ENCODE peak calls at places on chromosomes 2 and 18, in five cellular contexts. N is AG04450, Z is upper lobe of right lung, A is neural progenitor cell, Q is right atrium auricular region. V is an unnamed sample.

GRCh38 chr2:64217198-64217869 is 73.1 kb upstream of the PELI1 start:
- DNase-seq in Q (no peak), Z (no peak), N (no peak), A (no peak), V (no peak)

GRCh38 chr2:113229795-113230194 is 48.9 kb downstream of the PAX8 start:
- DNase-seq in Q (no peak), N (no peak), Z (no peak), A (no peak), V (no peak)

GRCh38 chr2:111662771-111663470 is 221.1 kb downstream of the ANAPC1 start:
- DNase-seq in Z (no peak), A (no peak), N (no peak), Q (no peak), V (peak)

GRCh38 chr2:53519925-53520629 is 247.5 kb upstream of the CHAC2 start:
- DNase-seq in Z (no peak), Q (no peak), A (no peak), N (no peak), V (no peak)

GRCh38 chr18:43113220-43113895 is 2.1 kb downstream of the RIT2 start:
- DNase-seq in A (no peak), N (no peak), Q (no peak), Z (no peak), V (no peak)

GRCh38 chr18:22681912-22682311 is 251.2 kb upstream of the RBBP8 start:
- DNase-seq in Z (no peak), A (no peak), Q (no peak), N (no peak), V (no peak)

GRCh38 chr2:224098473-224098872 is 59.4 kb upstream of the SERPINE2 start:
- DNase-seq in N (no peak), Z (no peak), A (no peak), Q (no peak), V (no peak)

GRCh38 chr2:22821458-22821857 is 563.5 kb upstream of the KLHL29 start:
- DNase-seq in A (no peak), Z (no peak), Q (no peak), N (no peak), V (no peak)

GRCh38 chr2:224260605-224261004 is 141.3 kb downstream of the FAM124B start:
- DNase-seq in Q (no peak), A (peak), N (no peak), Z (no peak), V (no peak)

GRCh38 chr2:240448387-240449274 is 13.2 kb downstream of the GPC1 start:
- DNase-seq in Z (no peak), A (no peak), N (no peak), Q (no peak), V (no peak)

GRCh38 chr2:189234991-189235390 is 55.4 kb upstream of the COL5A2 start:
- DNase-seq in N (no peak), Q (no peak), Z (no peak), A (no peak), V (no peak)

GRCh38 chr2:240166761-240167587 is 26.5 kb upstream of the OTOS start:
- DNase-seq in Q (no peak), Z (peak), A (no peak), N (no peak), V (no peak)

GRCh38 chr2:174014021-174014698 is 49.0 kb upstream of the SP3 start:
- DNase-seq in Q (no peak), N (no peak), A (no peak), Z (no peak), V (no peak)

GRCh38 chr2:239360008-239360407 is 40.8 kb downstream of the HDAC4 start:
- DNase-seq in Z (no peak), A (no peak), N (no peak), Q (peak), V (no peak)

GRCh38 chr18:57052173-57052572 is 94.7 kb upstream of the BOD1L2 start:
- DNase-seq in A (no peak), Z (no peak), N (no peak), Q (no peak), V (no peak)

GRCh38 chr2:241123816-241124536 is 21.9 kb upstream of the MTERF4 start:
- DNase-seq in Q (no peak), Z (peak), N (no peak), A (no peak), V (no peak)

GRCh38 chr2:61640406-61640805 is 102.2 kb upstream of the XPO1 start:
- DNase-seq in A (peak), N (no peak), Z (no peak), Q (no peak), V (no peak)

GRCh38 chr2:237148624-237149023 is 62.9 kb downstream of the COPS8 start:
- DNase-seq in Z (no peak), A (no peak), N (no peak), Q (no peak), V (peak)

GRCh38 chr18:76557026-76557575 is 62.1 kb upstream of the ZNF516 start:
- DNase-seq in Q (no peak), N (peak), Z (no peak), A (no peak), V (no peak)

GRCh38 chr2:142868281-142868762 is 9.1 kb upstream of the KYNU start:
- DNase-seq in A (no peak), Z (peak), N (no peak), Q (peak), V (peak)

GRCh38 chr2:99662761-99663341 is 173.0 kb upstream of the REV1 start:
- DNase-seq in Q (no peak), N (peak), Z (no peak), A (no peak), V (no peak)

GRCh38 chr2:101200714-101201113 is 49.5 kb upstream of the TBC1D8 start:
- DNase-seq in A (no peak), Z (no peak), N (no peak), Q (no peak), V (no peak)

GRCh38 chr2:143489135-143489534 is 359.9 kb downstream of the ARHGAP15 start:
- DNase-seq in N (peak), Q (no peak), Z (no peak), A (no peak), V (no peak)

GRCh38 chr2:159077869-159078268 is 109.4 kb downstream of the TANC1 start:
- DNase-seq in Q (no peak), A (no peak), N (no peak), Z (no peak), V (no peak)

GRCh38 chr18:47545613-47546012 is 294.2 kb upstream of the SKOR2 start:
- DNase-seq in N (no peak), A (peak), Z (no peak), Q (no peak), V (no peak)

GRCh38 chr2:65435625-65436168 is 3.3 kb upstream of the SPRED2 start:
- DNase-seq in A (peak), Z (peak), Q (peak), N (peak), V (peak)

GRCh38 chr2:168461178-168461941 is 5.3 kb downstream of the CERS6 start:
- DNase-seq in Q (no peak), Z (no peak), A (no peak), N (no peak), V (no peak)

GRCh38 chr2:71067567-71068217 is 756 bp upstream of the NAGK start:
- DNase-seq in Z (peak), N (no peak), A (no peak), Q (no peak), V (peak)

GRCh38 chr2:216666461-216667233 is 28.7 kb downstream of the IGFBP5 start:
- DNase-seq in Q (peak), Z (peak), N (no peak), A (peak), V (no peak)

GRCh38 chr2:37343537-37344434 is 644 bp upstream of the QPCT start:
- DNase-seq in Q (no peak), N (no peak), A (peak), Z (no peak), V (no peak)

GRCh38 chr18:27298215-27298804 is 113.2 kb upstream of the CHST9 start:
- DNase-seq in A (peak), Q (no peak), Z (no peak), N (no peak), V (no peak)

GRCh38 chr2:70283500-70284191 is 9.9 kb downstream of the SNRPG start:
- DNase-seq in Z (no peak), Q (no peak), A (no peak), N (no peak), V (no peak)

GRCh38 chr2:117859924-117860647 is 45.6 kb downstream of the DDX18 start:
- DNase-seq in N (no peak), A (no peak), Q (no peak), Z (no peak), V (no peak)
- H3K27ac ChIP-seq in N (no peak), A (no peak), Q (no peak), Z (no peak), V (no peak)

GRCh38 chr2:35035883-35036282 is 1319.7 kb upstream of the CRIM1 start:
- DNase-seq in Z (no peak), N (no peak), Q (no peak), A (peak), V (no peak)
- TF ChIP-seq CTCF in Z (no peak), N (no peak), Q (no peak), A (peak), V (no peak)

DNA sequence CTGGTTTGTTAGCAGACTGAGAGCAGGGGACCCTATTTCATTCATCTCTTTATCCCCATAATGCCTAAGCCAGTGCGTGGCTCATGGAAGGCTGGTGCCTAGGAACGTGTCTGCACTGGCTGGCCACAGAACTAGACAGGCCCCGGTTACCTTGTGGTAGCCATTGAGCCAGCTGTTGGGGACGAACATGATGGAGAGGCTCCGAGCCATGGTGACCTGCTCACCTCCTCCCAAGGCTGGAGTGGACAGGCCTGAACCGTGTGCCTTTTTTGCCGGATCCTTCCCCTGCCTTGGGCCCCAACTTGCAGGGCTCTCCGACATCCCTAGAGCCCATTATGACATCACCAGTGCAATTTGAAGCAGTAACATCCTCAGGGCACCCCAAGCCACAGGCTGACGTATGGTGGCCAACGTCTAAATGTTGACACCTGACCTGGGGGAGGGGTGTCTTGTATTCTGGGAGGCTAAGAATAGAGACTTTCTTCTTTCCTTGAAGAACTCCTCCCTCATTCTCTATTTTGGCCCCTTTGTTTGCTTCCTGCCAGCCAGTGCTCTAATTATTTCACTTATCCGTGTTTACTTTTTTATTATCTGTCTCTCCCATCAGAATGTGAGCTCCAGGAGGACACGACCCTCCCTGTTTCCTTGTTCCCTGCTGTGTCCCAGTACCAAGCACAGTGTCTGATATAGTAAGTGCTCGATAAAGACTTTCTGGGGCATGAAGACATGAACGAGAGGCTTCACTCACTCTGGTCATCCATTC is 12.2 kb upstream of the DNPEP start:
- DNase-seq in N (no peak), Z (no peak), Q (no peak), A (no peak), V (no peak)
- H3K27ac ChIP-seq in N (no peak), Z (no peak), Q (no peak), A (no peak), V (no peak)

GRCh38 chr2:187296869-187297268 is 151.2 kb downstream of the CALCRL start:
- DNase-seq in A (no peak), Q (no peak), Z (no peak), N (no peak), V (no peak)

GRCh38 chr2:187302146-187302545 is 145.9 kb downstream of the CALCRL start:
- DNase-seq in Q (no peak), N (no peak), A (no peak), Z (no peak), V (no peak)

GRCh38 chr2:187297806-187298205 is 150.2 kb downstream of the CALCRL start:
- DNase-seq in A (no peak), N (no peak), Q (no peak), Z (no peak), V (no peak)

GRCh38 chr2:187302619-187303018 is 145.4 kb downstream of the CALCRL start:
- DNase-seq in N (no peak), A (no peak), Z (no peak), Q (no peak), V (no peak)

GRCh38 chr2:187299122-187299906 is 148.7 kb downstream of the CALCRL start:
- DNase-seq in Q (no peak), Z (no peak), N (no peak), A (no peak), V (no peak)
- TF ChIP-seq CTCF in Q (peak), Z (peak), N (peak), A (peak), V (no peak)

DNA sequence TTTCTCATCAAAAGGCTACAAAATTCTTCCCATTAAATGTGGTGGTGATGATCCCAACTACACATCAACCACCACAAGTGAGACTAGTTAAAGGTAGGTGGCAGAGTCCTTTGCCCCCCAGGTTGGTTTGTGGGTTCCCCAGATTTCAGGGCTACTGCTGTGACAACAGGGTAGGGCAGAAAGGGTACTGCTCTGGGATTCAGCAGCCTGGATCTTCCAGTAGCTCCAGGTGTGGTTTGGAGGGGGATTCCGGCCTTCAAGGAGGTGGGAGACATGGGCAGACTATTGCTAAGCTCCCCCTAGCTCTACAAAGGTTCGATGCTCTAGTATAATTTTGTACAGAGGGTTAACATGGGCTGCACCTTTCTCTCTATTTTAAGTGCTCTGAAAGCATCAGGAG is 74.9 kb upstream of the FZD5 start:
- DNase-seq in Q (no peak), Z (no peak), A (no peak), N (no peak), V (no peak)
- H3K27ac ChIP-seq in Q (no peak), Z (no peak), A (no peak), N (no peak), V (no peak)

GRCh38 chr18:12638634-12639124 is 19.2 kb downstream of the SPIRE1 start:
- DNase-seq in Z (no peak), A (no peak), Q (no peak), N (no peak), V (no peak)

GRCh38 chr18:12637901-12638633 is 19.8 kb downstream of the SPIRE1 start:
- DNase-seq in A (no peak), Z (no peak), N (no peak), Q (no peak), V (no peak)

GRCh38 chr18:12640881-12641200 is 17.1 kb downstream of the SPIRE1 start:
- DNase-seq in A (no peak), Z (no peak), N (no peak), Q (no peak), V (no peak)

GRCh38 chr18:12637393-12637792 is 20.5 kb downstream of the SPIRE1 start:
- DNase-seq in Z (no peak), N (no peak), A (no peak), Q (no peak), V (no peak)

DNA sequence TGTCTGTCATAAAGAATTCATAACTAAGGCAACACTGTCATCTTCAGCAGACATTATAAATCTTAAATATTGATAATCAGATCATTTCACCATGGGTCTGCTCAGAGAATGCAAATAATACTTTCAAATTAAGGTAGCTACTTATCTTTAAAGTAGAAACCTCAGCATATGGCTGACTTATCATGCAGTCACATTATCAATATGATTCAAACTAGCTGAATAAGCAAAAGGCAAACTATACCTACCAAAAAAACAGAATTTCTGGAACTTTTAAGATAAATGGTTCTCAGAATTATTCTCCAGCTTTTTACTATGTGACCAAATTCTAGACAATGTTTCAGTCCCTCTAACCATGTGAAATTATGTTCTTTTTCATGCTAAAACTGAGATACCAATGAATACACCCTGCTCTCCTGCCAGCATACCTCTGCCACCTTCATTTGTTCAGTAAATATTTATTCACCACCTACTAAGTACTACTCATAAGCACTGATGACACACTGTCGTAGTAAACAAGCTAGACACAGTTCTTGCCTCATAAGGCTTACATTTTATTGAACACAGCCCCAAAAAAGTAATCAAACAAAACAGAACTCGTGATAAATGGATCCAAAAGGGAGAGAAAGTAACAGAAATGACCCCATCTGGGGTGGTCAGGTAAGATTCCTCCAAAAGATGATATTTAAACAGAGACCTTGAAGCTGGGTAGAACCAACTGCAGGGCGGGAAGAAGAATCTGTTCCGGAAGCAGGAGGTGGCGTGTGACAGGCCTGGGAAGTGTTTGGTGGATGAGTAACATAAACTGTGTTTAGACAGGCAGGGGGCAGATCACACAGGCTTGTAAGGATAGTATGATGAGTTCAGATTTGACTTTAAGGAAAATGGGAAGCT is 17.7 kb downstream of the SPIRE1 start:
- DNase-seq in Z (no peak), N (peak), A (no peak), Q (no peak), V (no peak)
- TF ChIP-seq CTCF in Z (no peak), N (peak), A (no peak), Q (no peak), V (no peak)

V was measured in coronary artery.